ENCODE peak calls at places on chromosomes 6 and 20, in five cellular contexts. One of them, this sample, is unnamed.

GRCh38 chr20:43722153-43722505 is 4.7 kb downstream of the GTSF1L start:
- DNase-seq in T-helper 17 cell: peak; percentile 28
- DNase-seq in naive thymus-derived CD8-positive, alpha-beta T cell: peak; percentile 90
- DNase-seq in cardiac fibroblast: no peak
- DNase-seq in endodermal cell: no peak
- DNase-seq in this sample: no peak

GRCh38 chr6:158150701-158151100 is 17.4 kb downstream of the SERAC1 start:
- DNase-seq in T-helper 17 cell: no peak
- DNase-seq in naive thymus-derived CD8-positive, alpha-beta T cell: no peak
- DNase-seq in cardiac fibroblast: peak; percentile 73
- DNase-seq in endodermal cell: no peak
- DNase-seq in this sample: no peak

GRCh38 chr20:19427913-19428800 is 215.7 kb downstream of the SLC24A3 start:
- DNase-seq in T-helper 17 cell: no peak
- DNase-seq in endodermal cell: no peak
- DNase-seq in naive thymus-derived CD8-positive, alpha-beta T cell: no peak
- DNase-seq in cardiac fibroblast: no peak
- DNase-seq in this sample: no peak

GRCh38 chr6:154719854-154720253 is 13.4 kb upstream of the SCAF8 start:
- DNase-seq in T-helper 17 cell: no peak
- DNase-seq in cardiac fibroblast: no peak
- DNase-seq in endodermal cell: no peak
- DNase-seq in naive thymus-derived CD8-positive, alpha-beta T cell: no peak
- DNase-seq in this sample: no peak

GRCh38 chr6:73739097-73739496 is 43.1 kb downstream of the CD109 start:
- DNase-seq in endodermal cell: no peak
- DNase-seq in cardiac fibroblast: peak; percentile 87
- DNase-seq in T-helper 17 cell: no peak
- DNase-seq in naive thymus-derived CD8-positive, alpha-beta T cell: peak; percentile 68
- DNase-seq in this sample: peak; percentile 88

GRCh38 chr20:38032585-38033329 is 499 bp downstream of the TTI1 start:
- DNase-seq in endodermal cell: no peak
- DNase-seq in cardiac fibroblast: peak; percentile 18
- DNase-seq in T-helper 17 cell: no peak
- DNase-seq in naive thymus-derived CD8-positive, alpha-beta T cell: no peak
- DNase-seq in this sample: no peak

GRCh38 chr6:83310046-83310445 is 116.9 kb downstream of the RWDD2A start:
- DNase-seq in cardiac fibroblast: peak; percentile 10
- DNase-seq in T-helper 17 cell: no peak
- DNase-seq in naive thymus-derived CD8-positive, alpha-beta T cell: no peak
- DNase-seq in endodermal cell: no peak
- DNase-seq in this sample: no peak

GRCh38 chr6:31680841-31681671 is at the start of gene LY6G5C:
- DNase-seq in T-helper 17 cell: peak; percentile 44
- DNase-seq in endodermal cell: peak; percentile 89
- DNase-seq in cardiac fibroblast: peak; percentile 92
- DNase-seq in naive thymus-derived CD8-positive, alpha-beta T cell: peak; percentile 53
- DNase-seq in this sample: peak; percentile 92

GRCh38 chr6:25017932-25018581 is 82.3 kb upstream of the RIPOR2 start:
- DNase-seq in endodermal cell: peak; percentile 92
- DNase-seq in T-helper 17 cell: peak; percentile 64
- DNase-seq in naive thymus-derived CD8-positive, alpha-beta T cell: peak; percentile 84
- DNase-seq in cardiac fibroblast: peak; percentile 91
- DNase-seq in this sample: peak; percentile 64

GRCh38 chr20:34791289-34792020 is 34.0 kb downstream of the NCOA6 start:
- DNase-seq in endodermal cell: no peak
- DNase-seq in T-helper 17 cell: no peak
- DNase-seq in cardiac fibroblast: peak; percentile 60
- DNase-seq in naive thymus-derived CD8-positive, alpha-beta T cell: no peak
- DNase-seq in this sample: peak; percentile 92

GRCh38 chr20:6583134-6583738 is 184.2 kb upstream of the BMP2 start:
- DNase-seq in naive thymus-derived CD8-positive, alpha-beta T cell: no peak
- DNase-seq in cardiac fibroblast: peak; percentile 78
- DNase-seq in T-helper 17 cell: no peak
- DNase-seq in endodermal cell: peak; percentile 78
- DNase-seq in this sample: peak; percentile 60

GRCh38 chr20:10927936-10928860 is 254.4 kb upstream of the JAG1 start:
- DNase-seq in naive thymus-derived CD8-positive, alpha-beta T cell: no peak
- DNase-seq in endodermal cell: no peak
- DNase-seq in T-helper 17 cell: no peak
- DNase-seq in cardiac fibroblast: no peak
- DNase-seq in this sample: peak; percentile 45

GRCh38 chr6:53956068-53956711 is 155.1 kb upstream of the MLIP start:
- DNase-seq in T-helper 17 cell: no peak
- DNase-seq in endodermal cell: peak; percentile 94
- DNase-seq in naive thymus-derived CD8-positive, alpha-beta T cell: no peak
- DNase-seq in cardiac fibroblast: peak; percentile 57
- DNase-seq in this sample: peak; percentile 52

GRCh38 chr20:46681032-46681854 is 8.0 kb downstream of the TP53RK start:
- DNase-seq in T-helper 17 cell: peak; percentile 59
- DNase-seq in endodermal cell: peak; percentile 93
- DNase-seq in cardiac fibroblast: peak; percentile 63
- DNase-seq in naive thymus-derived CD8-positive, alpha-beta T cell: peak; percentile 60
- DNase-seq in this sample: peak; percentile 56

GRCh38 chr6:19869464-19869863 is 32.3 kb downstream of the ID4 start:
- DNase-seq in T-helper 17 cell: no peak
- DNase-seq in endodermal cell: no peak
- DNase-seq in naive thymus-derived CD8-positive, alpha-beta T cell: no peak
- DNase-seq in cardiac fibroblast: no peak
- DNase-seq in this sample: no peak

GRCh38 chr20:21301940-21302644 is 1.0 kb upstream of the XRN2 start:
- DNase-seq in cardiac fibroblast: peak; percentile 5
- DNase-seq in naive thymus-derived CD8-positive, alpha-beta T cell: no peak
- DNase-seq in T-helper 17 cell: no peak
- DNase-seq in endodermal cell: no peak
- DNase-seq in this sample: peak; percentile 19

GRCh38 chr20:35305682-35306556 is 13.7 kb upstream of the FAM83C start:
- DNase-seq in cardiac fibroblast: peak; percentile 99
- DNase-seq in endodermal cell: peak; percentile 36
- DNase-seq in naive thymus-derived CD8-positive, alpha-beta T cell: no peak
- DNase-seq in T-helper 17 cell: no peak
- DNase-seq in this sample: peak; percentile 97

GRCh38 chr6:44494011-44494501 is 106.5 kb downstream of the CDC5L start:
- DNase-seq in naive thymus-derived CD8-positive, alpha-beta T cell: no peak
- DNase-seq in cardiac fibroblast: peak; percentile 93
- DNase-seq in endodermal cell: no peak
- DNase-seq in T-helper 17 cell: no peak
- DNase-seq in this sample: peak; percentile 87

GRCh38 chr20:17538517-17539170 is 7.5 kb upstream of the BFSP1 start:
- DNase-seq in naive thymus-derived CD8-positive, alpha-beta T cell: no peak
- DNase-seq in endodermal cell: no peak
- DNase-seq in cardiac fibroblast: no peak
- DNase-seq in T-helper 17 cell: no peak
- DNase-seq in this sample: no peak

GRCh38 chr20:63734946-63735858 is 1.3 kb upstream of the LIME1 start:
- DNase-seq in endodermal cell: no peak
- DNase-seq in naive thymus-derived CD8-positive, alpha-beta T cell: no peak
- DNase-seq in T-helper 17 cell: no peak
- DNase-seq in cardiac fibroblast: no peak
- DNase-seq in this sample: no peak

GRCh38 chr6:30981942-30982772 is 1.4 kb upstream of the MUC21 start:
- DNase-seq in T-helper 17 cell: no peak
- DNase-seq in naive thymus-derived CD8-positive, alpha-beta T cell: no peak
- DNase-seq in endodermal cell: peak; percentile 90
- DNase-seq in cardiac fibroblast: peak; percentile 76
- DNase-seq in this sample: peak; percentile 75

GRCh38 chr6:33417127-33417902 is 592 bp downstream of the CUTA start:
- DNase-seq in naive thymus-derived CD8-positive, alpha-beta T cell: no peak
- DNase-seq in T-helper 17 cell: no peak
- DNase-seq in cardiac fibroblast: peak; percentile 87
- DNase-seq in endodermal cell: no peak
- DNase-seq in this sample: peak; percentile 80

GRCh38 chr20:50395258-50395729 is 114.9 kb upstream of the PTPN1 start:
- DNase-seq in T-helper 17 cell: no peak
- DNase-seq in naive thymus-derived CD8-positive, alpha-beta T cell: no peak
- DNase-seq in endodermal cell: no peak
- DNase-seq in cardiac fibroblast: peak; percentile 58
- DNase-seq in this sample: no peak

GRCh38 chr20:35953411-35954199 is 697 bp downstream of the SCAND1 start:
- DNase-seq in T-helper 17 cell: peak; percentile 52
- DNase-seq in naive thymus-derived CD8-positive, alpha-beta T cell: peak; percentile 78
- DNase-seq in cardiac fibroblast: peak; percentile 9
- DNase-seq in endodermal cell: peak; percentile 77
- DNase-seq in this sample: no peak

GRCh38 chr20:10065154-10065833 is 30.5 kb downstream of the ANKEF1 start:
- DNase-seq in cardiac fibroblast: peak; percentile 58
- DNase-seq in T-helper 17 cell: no peak
- DNase-seq in endodermal cell: no peak
- DNase-seq in naive thymus-derived CD8-positive, alpha-beta T cell: no peak
- DNase-seq in this sample: peak; percentile 7

GRCh38 chr20:14609328-14610221 is 272.2 kb upstream of the FLRT3 start:
- DNase-seq in naive thymus-derived CD8-positive, alpha-beta T cell: no peak
- DNase-seq in cardiac fibroblast: no peak
- DNase-seq in endodermal cell: no peak
- DNase-seq in T-helper 17 cell: no peak
- DNase-seq in this sample: no peak

GRCh38 chr20:24052599-24053275 is 64.2 kb upstream of the GGTLC1 start:
- DNase-seq in naive thymus-derived CD8-positive, alpha-beta T cell: no peak
- DNase-seq in T-helper 17 cell: no peak
- DNase-seq in endodermal cell: no peak
- DNase-seq in cardiac fibroblast: no peak
- DNase-seq in this sample: no peak

GRCh38 chr6:46781478-46782378 is 11.5 kb upstream of the MEP1A start:
- DNase-seq in endodermal cell: peak; percentile 71
- DNase-seq in naive thymus-derived CD8-positive, alpha-beta T cell: peak; percentile 11
- DNase-seq in cardiac fibroblast: peak; percentile 78
- DNase-seq in T-helper 17 cell: no peak
- DNase-seq in this sample: peak; percentile 73

GRCh38 chr20:54155736-54156317 is 18.0 kb downstream of the CYP24A1 start:
- DNase-seq in naive thymus-derived CD8-positive, alpha-beta T cell: no peak
- DNase-seq in T-helper 17 cell: no peak
- DNase-seq in endodermal cell: no peak
- DNase-seq in cardiac fibroblast: no peak
- DNase-seq in this sample: no peak

GRCh38 chr6:79466222-79466834 is 70.9 kb downstream of the LCA5 start:
- DNase-seq in T-helper 17 cell: no peak
- DNase-seq in endodermal cell: no peak
- DNase-seq in cardiac fibroblast: peak; percentile 69
- DNase-seq in naive thymus-derived CD8-positive, alpha-beta T cell: no peak
- DNase-seq in this sample: peak; percentile 58

GRCh38 chr6:143236151-143236788 is 175.6 kb downstream of the AIG1 start:
- DNase-seq in endodermal cell: peak; percentile 42
- DNase-seq in cardiac fibroblast: peak; percentile 8
- DNase-seq in naive thymus-derived CD8-positive, alpha-beta T cell: no peak
- DNase-seq in T-helper 17 cell: no peak
- DNase-seq in this sample: no peak

GRCh38 chr20:25310921-25311728 is 63.2 kb downstream of the PYGB start:
- DNase-seq in T-helper 17 cell: no peak
- DNase-seq in cardiac fibroblast: peak; percentile 51
- DNase-seq in naive thymus-derived CD8-positive, alpha-beta T cell: no peak
- DNase-seq in endodermal cell: no peak
- DNase-seq in this sample: peak; percentile 52

GRCh38 chr20:35166242-35166830 is 5.5 kb upstream of the PROCR start:
- DNase-seq in cardiac fibroblast: peak; percentile 12
- DNase-seq in endodermal cell: no peak
- DNase-seq in T-helper 17 cell: no peak
- DNase-seq in naive thymus-derived CD8-positive, alpha-beta T cell: no peak
- DNase-seq in this sample: no peak